ENCODE peak calls at places on chromosomes 3 and 15, in four cellular contexts. D is GM12878, Z is HepG2, H is K562. I is an unnamed sample.

GRCh38 chr3:133097214-133097613 is 59.0 kb downstream of the TMEM108 start:
- DNase-seq in H (no peak), Z (no peak), D (no peak), I (no peak)

GRCh38 chr3:175274056-175274455 is 414.9 kb downstream of the NAALADL2 start:
- DNase-seq in D (peak), H (no peak), Z (no peak), I (no peak)

GRCh38 chr3:138256022-138256421 is 68.9 kb downstream of the ARMC8 start:
- DNase-seq in H (no peak), Z (no peak), D (no peak), I (no peak)

GRCh38 chr3:195773956-195774537 is 37.7 kb downstream of the MUC4 start:
- DNase-seq in H (no peak), D (no peak), Z (no peak), I (no peak)

GRCh38 chr15:67815036-67815592 is 10.2 kb upstream of the SKOR1 start:
- DNase-seq in D (no peak), H (no peak), Z (no peak), I (no peak)

GRCh38 chr15:99315636-99316035 is 64.4 kb downstream of the LRRC28 start:
- DNase-seq in H (no peak), D (no peak), Z (no peak), I (no peak)

GRCh38 chr3:127008236-127008635 is 25.3 kb downstream of the PLXNA1 start:
- DNase-seq in H (no peak), D (no peak), Z (no peak), I (no peak)

GRCh38 chr3:31010491-31010890 is 116.0 kb upstream of the GADL1 start:
- DNase-seq in H (no peak), D (no peak), Z (no peak), I (no peak)

GRCh38 chr3:61583890-61584289 is 22.5 kb downstream of the PTPRG start:
- DNase-seq in H (no peak), Z (no peak), D (no peak), I (no peak)

GRCh38 chr15:91132079-91132478 is 32.0 kb downstream of the SV2B start:
- DNase-seq in D (no peak), Z (peak), H (no peak), I (no peak)

GRCh38 chr3:125200731-125201139 is 11.8 kb downstream of the SLC12A8 start:
- DNase-seq in H (no peak), D (peak), Z (peak), I (no peak)

GRCh38 chr15:56959318-56959648 is 40.8 kb downstream of the TCF12 start:
- DNase-seq in Z (peak), H (no peak), D (no peak), I (no peak)

GRCh38 chr3:112900088-112900487 is 53.4 kb upstream of the CD200R1L start:
- DNase-seq in Z (no peak), D (no peak), H (no peak), I (no peak)

GRCh38 chr15:90871716-90872480 is 3.5 kb downstream of the FURIN start:
- DNase-seq in H (peak), D (no peak), Z (no peak), I (peak)

GRCh38 chr3:159904455-159904854 is 84.2 kb upstream of the IL12A start:
- DNase-seq in H (no peak), Z (no peak), D (no peak), I (no peak)

GRCh38 chr3:57889807-57890206 is 118.4 kb upstream of the FLNB start:
- DNase-seq in D (no peak), Z (no peak), H (no peak), I (no peak)

GRCh38 chr3:109973733-109974132 is 636.4 kb upstream of the DPPA4 start:
- DNase-seq in D (no peak), H (no peak), Z (no peak), I (no peak)

GRCh38 chr3:52317601-52318000 is 1.5 kb downstream of the DNAH1 start:
- DNase-seq in D (no peak), H (peak), Z (no peak), I (no peak)

GRCh38 chr3:61927332-61927731 is 366.0 kb downstream of the PTPRG start:
- DNase-seq in Z (no peak), H (no peak), D (no peak), I (no peak)

GRCh38 chr15:32716216-32716959 is 1.4 kb upstream of the GREM1 start:
- DNase-seq in H (no peak), Z (no peak), D (no peak), I (no peak)

GRCh38 chr15:92751528-92751927 is 96.0 kb upstream of the FAM174B start:
- DNase-seq in H (no peak), D (no peak), Z (no peak), I (no peak)

GRCh38 chr3:69872783-69873378 is 126.7 kb upstream of the SAMMSON start:
- DNase-seq in H (no peak), Z (no peak), D (no peak), I (no peak)

GRCh38 chr3:57287205-57287604 is 5.3 kb downstream of the ASB14 start:
- DNase-seq in Z (no peak), H (no peak), D (no peak), I (no peak)

GRCh38 chr3:194521514-194522260 is 34.9 kb upstream of the ATP13A3 start:
- DNase-seq in H (no peak), D (no peak), Z (no peak), I (no peak)

GRCh38 chr3:161576733-161577510 is 80.3 kb downstream of the OTOL1 start:
- DNase-seq in H (no peak), Z (no peak), D (no peak), I (peak)

GRCh38 chr3:73086071-73086494 is 24.6 kb downstream of the EBLN2 start:
- DNase-seq in Z (peak), H (peak), D (no peak), I (peak)

GRCh38 chr3:123758081-123758564 is 126.0 kb downstream of the MYLK start:
- DNase-seq in H (no peak), Z (peak), D (no peak), I (no peak)

GRCh38 chr15:42107483-42107882 is 13.1 kb upstream of the PLA2G4D start:
- DNase-seq in H (no peak), Z (no peak), D (no peak), I (no peak)

GRCh38 chr15:101503296-101503599 is 13.7 kb upstream of the PCSK6 start:
- DNase-seq in H (no peak), Z (no peak), D (no peak), I (no peak)

GRCh38 chr15:101506491-101506890 is 17.0 kb upstream of the PCSK6 start:
- DNase-seq in H (no peak), D (no peak), Z (no peak), I (peak)

GRCh38 chr15:101504373-101504772 is 14.9 kb upstream of the PCSK6 start:
- DNase-seq in H (no peak), Z (no peak), D (no peak), I (peak)

GRCh38 chr15:101505610-101506337 is 16.3 kb upstream of the PCSK6 start:
- DNase-seq in D (no peak), H (no peak), Z (no peak), I (no peak)

DNA sequence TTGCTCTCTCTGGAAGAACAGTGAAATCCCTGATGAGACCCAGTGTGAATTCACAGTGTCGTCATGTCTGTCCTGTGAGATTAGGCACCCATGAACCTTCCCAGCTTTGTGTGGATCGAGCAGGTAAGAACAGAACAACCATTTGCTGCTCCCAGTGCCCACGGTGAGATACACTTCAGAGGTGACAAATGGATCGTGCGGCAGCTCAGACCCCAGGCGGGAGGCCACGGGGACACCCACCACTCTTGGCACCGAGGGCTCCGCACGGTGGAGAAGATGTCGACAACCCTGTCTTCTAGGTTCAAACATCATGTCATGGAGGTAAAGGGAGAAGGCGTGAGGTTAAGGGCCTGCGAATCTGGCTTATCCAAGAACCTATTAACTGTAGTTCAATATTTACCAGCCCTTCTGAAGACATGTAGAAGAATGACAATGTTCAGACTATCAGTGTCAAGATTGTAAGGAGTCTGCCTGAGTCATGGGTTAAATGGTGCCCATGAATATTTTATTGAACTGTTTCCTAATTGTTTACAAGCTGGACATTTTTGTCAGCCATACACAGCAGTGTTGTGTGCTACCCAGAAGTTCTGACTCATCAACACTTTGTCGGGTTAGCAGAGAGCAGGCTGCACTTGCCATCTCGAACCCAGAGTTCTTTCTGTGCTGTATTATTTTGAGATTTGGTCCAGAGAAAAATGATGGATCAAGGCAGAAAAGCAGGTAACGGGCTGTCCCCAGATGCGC is 15.5 kb upstream of the PCSK6 start:
- DNase-seq in D (no peak), H (no peak), Z (no peak), I (peak)
- TF ChIP-seq FOXK2 in D (no peak), H (no peak), Z (no peak), I (no peak)

DNA sequence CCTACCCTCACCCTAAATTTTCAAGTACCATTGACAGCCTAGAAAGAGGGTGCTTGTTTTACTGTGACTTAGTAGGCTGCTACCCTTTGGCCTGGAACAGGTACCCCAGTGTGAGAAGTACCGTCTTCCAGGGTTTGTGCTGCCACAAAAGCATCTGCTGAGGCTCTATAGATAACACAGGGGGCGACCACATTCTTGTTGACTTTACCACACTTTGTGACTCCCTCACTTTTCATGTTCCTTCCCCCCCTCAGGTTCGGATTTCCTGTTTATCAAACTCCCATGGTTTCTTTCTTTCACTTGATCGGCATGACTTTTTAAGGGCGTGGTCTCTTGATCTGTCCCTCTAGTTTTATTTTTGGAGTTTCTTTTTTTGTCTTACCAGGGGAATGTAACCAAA is 23.5 kb downstream of the EXOG start:
- DNase-seq in H (no peak), D (no peak), Z (no peak), I (no peak)
- TF ChIP-seq FOXK2 in H (no peak), D (no peak), Z (no peak), I (no peak)

DNA sequence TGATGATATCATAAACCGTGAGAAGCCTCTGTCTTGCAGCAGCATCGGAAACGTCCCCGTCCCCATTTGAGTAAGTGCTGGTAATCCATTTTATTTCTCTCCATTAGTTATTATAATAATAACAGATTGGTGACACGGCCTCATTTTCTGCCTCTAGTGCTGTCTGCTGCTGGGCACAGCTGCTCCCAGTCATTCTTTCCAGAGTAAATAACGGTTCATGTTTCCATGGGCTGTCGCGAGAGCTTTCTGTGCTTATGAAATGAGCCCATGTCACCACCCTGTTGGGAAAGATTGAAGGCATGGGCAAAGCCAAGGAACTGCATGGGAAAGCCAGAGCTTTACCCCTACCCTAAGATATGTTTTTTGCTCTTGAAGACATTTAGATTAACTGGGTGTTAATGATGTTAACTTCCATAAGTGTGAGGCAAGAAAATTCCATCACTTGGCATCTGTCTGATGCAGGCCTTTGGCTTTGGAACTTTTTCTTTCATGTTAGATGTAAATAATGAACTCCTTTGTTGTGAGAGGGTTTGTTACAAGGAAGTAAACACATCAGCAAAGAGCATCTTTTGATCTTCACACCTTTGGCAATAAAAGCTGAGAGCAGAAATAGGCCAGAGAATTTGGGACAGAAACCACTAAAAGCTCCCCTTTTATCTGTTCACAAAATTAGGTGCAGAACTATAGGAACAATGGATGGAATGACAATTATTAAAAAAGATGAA is 141.8 kb downstream of the FILIP1L start:
- DNase-seq in D (no peak), H (no peak), Z (no peak), I (no peak)
- TF ChIP-seq FOXK2 in D (no peak), H (no peak), Z (no peak), I (no peak)

GRCh38 chr3:150611666-150612065 is 8.5 kb downstream of the SELENOT start:
- DNase-seq in Z (no peak), H (no peak), D (no peak), I (no peak)

GRCh38 chr3:150612494-150612893 is 9.4 kb downstream of the SELENOT start:
- DNase-seq in Z (no peak), H (no peak), D (no peak), I (no peak)

GRCh38 chr3:150613034-150613433 is 9.9 kb downstream of the SELENOT start:
- DNase-seq in Z (no peak), D (no peak), H (no peak), I (no peak)

GRCh38 chr3:150609988-150610387 is 6.9 kb downstream of the SELENOT start:
- DNase-seq in Z (no peak), D (no peak), H (no peak), I (no peak)

DNA sequence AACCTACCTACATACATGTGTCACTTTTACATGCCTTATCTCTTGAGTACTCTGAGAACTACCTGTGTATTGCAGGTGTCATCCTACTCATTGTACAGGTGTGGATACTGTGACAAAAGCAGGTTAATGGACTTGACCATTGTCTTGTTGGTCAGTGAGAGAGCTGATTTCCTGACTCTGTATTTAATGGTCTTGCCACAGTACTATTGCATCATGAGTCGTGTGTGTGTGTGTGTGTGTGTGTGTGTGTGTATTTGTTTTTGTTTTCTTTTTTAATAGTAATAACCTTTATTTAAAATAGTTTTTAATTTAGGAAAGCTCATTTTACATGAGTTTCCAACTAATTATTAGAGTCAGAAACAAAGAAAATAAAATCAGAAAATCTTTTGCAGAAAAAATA is 7.7 kb downstream of the SELENOT start:
- DNase-seq in D (no peak), Z (no peak), H (no peak), I (no peak)
- TF ChIP-seq FOXK2 in D (no peak), Z (no peak), H (no peak), I (no peak)

GRCh38 chr15:39409876-39410505 is 170.9 kb upstream of the THBS1 start:
- DNase-seq in D (no peak), H (no peak), Z (no peak), I (no peak)
- TF ChIP-seq FOXK2 in D (no peak), H (no peak), Z (no peak), I (no peak)

GRCh38 chr15:25693321-25694237 is 169.5 kb downstream of the ATP10A start:
- DNase-seq in H (peak), D (no peak), Z (peak), I (peak)
- TF ChIP-seq FOXK2 in H (no peak), D (no peak), Z (no peak), I (no peak)

GRCh38 chr3:100359030-100359429 is 24.5 kb downstream of the NIT2 start:
- DNase-seq in H (no peak), D (no peak), Z (no peak), I (no peak)
- TF ChIP-seq FOXK2 in H (no peak), D (no peak), Z (no peak), I (no peak)

GRCh38 chr15:78004919-78005634 is 72.4 kb downstream of the TBC1D2B start:
- DNase-seq in D (no peak), H (no peak), Z (no peak), I (no peak)
- TF ChIP-seq FOXK2 in D (no peak), H (no peak), Z (no peak), I (no peak)

GRCh38 chr15:60002528-60003218 is 1.4 kb upstream of the FOXB1 start:
- DNase-seq in D (no peak), H (no peak), Z (no peak), I (no peak)
- TF ChIP-seq FOXK2 in D (no peak), H (no peak), Z (no peak), I (no peak)

GRCh38 chr15:96274087-96274440 is 56.4 kb upstream of the NR2F2 start:
- DNase-seq in Z (no peak), H (no peak), D (no peak), I (no peak)

GRCh38 chr15:96273317-96274086 is 57.0 kb upstream of the NR2F2 start:
- DNase-seq in D (peak), H (peak), Z (no peak), I (peak)

GRCh38 chr15:96276438-96277210 is 53.9 kb upstream of the NR2F2 start:
- DNase-seq in D (no peak), Z (no peak), H (no peak), I (no peak)

GRCh38 chr15:96272427-96272826 is 58.1 kb upstream of the NR2F2 start:
- DNase-seq in D (no peak), Z (no peak), H (no peak), I (no peak)

DNA sequence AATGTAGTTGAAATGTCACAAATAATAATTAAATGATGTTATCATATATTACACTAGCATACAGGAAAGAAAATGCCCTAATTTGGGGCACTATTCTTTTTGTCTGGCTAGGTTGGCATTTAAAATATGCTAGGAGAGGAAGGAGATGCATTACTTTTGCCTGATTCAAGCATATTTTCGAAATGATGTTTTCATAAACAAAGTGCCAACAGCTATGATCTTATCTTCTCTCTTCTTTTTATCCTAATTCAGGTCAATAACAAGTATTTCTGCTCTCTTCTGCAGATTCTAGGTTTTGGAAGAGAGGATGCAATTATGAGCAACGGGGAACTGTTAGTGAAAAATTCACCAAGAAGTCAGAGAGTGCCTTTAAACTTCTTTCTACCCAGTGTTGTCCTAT is 55.8 kb upstream of the NR2F2 start:
- DNase-seq in Z (no peak), H (no peak), D (no peak), I (no peak)
- TF ChIP-seq FOXK2 in Z (no peak), H (no peak), D (no peak), I (no peak)

I was measured in HEK293T.